ENCODE peak calls at places on chromosomes 13 and 19, in four cellular contexts. U is K562, V is HCT116, P is H1. A is an unnamed sample.

GRCh38 chr13:60627071-60627686 is 230.2 kb downstream of the TDRD3 start:
- DNase-seq in V (peak; percentile 19), U (peak; percentile 31), P (peak; percentile 83), A (peak; percentile 29)

GRCh38 chr19:35797663-35798062 is 15.0 kb downstream of the PRODH2 start:
- DNase-seq in P (peak; percentile 82), V (no peak), U (peak; percentile 27), A (no peak)

GRCh38 chr19:11479470-11480080 is 1.3 kb downstream of the ELAVL3 start:
- DNase-seq in V (no peak), P (peak; percentile 97), U (peak; percentile 100), A (peak; percentile 41)

GRCh38 chr19:55485439-55486011 is 537 bp downstream of the NAT14 start:
- DNase-seq in P (peak; percentile 56), U (no peak), V (no peak), A (no peak)

GRCh38 chr19:53102186-53102585 is 1.0 kb downstream of the ZNF160 start:
- DNase-seq in U (peak; percentile 19), V (no peak), P (no peak), A (no peak)

GRCh38 chr13:50526771-50527567 is 316.5 kb downstream of the DLEU7 start:
- DNase-seq in U (no peak), V (no peak), P (no peak), A (no peak)

GRCh38 chr13:106089251-106089940 is 446.1 kb downstream of the EFNB2 start:
- DNase-seq in U (no peak), V (no peak), P (no peak), A (no peak)

GRCh38 chr19:43560687-43561086 is 14.6 kb downstream of the XRCC1 start:
- DNase-seq in U (peak; percentile 67), P (no peak), V (no peak), A (peak; percentile 19)

GRCh38 chr19:536881-537404 is 5.4 kb downstream of the CDC34 start:
- DNase-seq in P (no peak), V (no peak), U (no peak), A (no peak)

GRCh38 chr13:29362849-29363604 is 232.5 kb downstream of the SLC7A1 start:
- DNase-seq in V (peak; percentile 28), U (peak; percentile 47), P (peak; percentile 62), A (peak; percentile 43)

GRCh38 chr13:48580185-48580803 is 47.4 kb upstream of the RCBTB2 start:
- DNase-seq in P (peak; percentile 83), U (peak; percentile 40), V (peak; percentile 45), A (peak; percentile 52)

GRCh38 chr19:34327851-34328250 is 37.1 kb upstream of the GPI start:
- DNase-seq in P (no peak), U (peak; percentile 79), V (no peak), A (no peak)

GRCh38 chr13:27038323-27038722 is 133.3 kb downstream of the USP12 start:
- DNase-seq in V (peak; percentile 34), U (no peak), P (no peak), A (no peak)

GRCh38 chr13:41588899-41589298 is 131.5 kb downstream of the RGCC start:
- DNase-seq in U (peak; percentile 41), V (peak; percentile 8), P (no peak), A (peak; percentile 50)

GRCh38 chr19:4007836-4008539 is 452 bp downstream of the PIAS4 start:
- DNase-seq in U (peak; percentile 73), P (peak; percentile 55), V (no peak), A (peak; percentile 18)

GRCh38 chr19:49315111-49315510 is 9.9 kb downstream of the SLC6A16 start:
- DNase-seq in V (no peak), U (no peak), P (no peak), A (no peak)

GRCh38 chr19:10551698-10552301 is 8.1 kb downstream of the ATG4D start:
- DNase-seq in U (no peak), P (no peak), V (peak; percentile 33), A (no peak)

GRCh38 chr13:100535401-100536135 is 53.0 kb downstream of the GGACT start:
- DNase-seq in V (no peak), U (no peak), P (peak; percentile 31), A (no peak)

GRCh38 chr19:48302600-48302959 is 22.8 kb upstream of the EMP3 start:
- DNase-seq in P (no peak), U (no peak), V (no peak), A (no peak)

GRCh38 chr19:6800991-6801396 is 28.5 kb downstream of the VAV1 start:
- DNase-seq in U (no peak), P (no peak), V (peak; percentile 39), A (peak; percentile 19)

GRCh38 chr19:4720037-4720700 is 3.5 kb downstream of the DPP9 start:
- DNase-seq in P (no peak), V (no peak), U (no peak), A (no peak)

GRCh38 chr13:54980651-54981050 is 1952.0 kb downstream of the OLFM4 start:
- DNase-seq in V (no peak), P (no peak), U (no peak), A (no peak)

GRCh38 chr19:47518139-47518538 is 3.3 kb upstream of the NAPA start:
- DNase-seq in U (no peak), P (no peak), V (no peak), A (no peak)

GRCh38 chr13:54029226-54029625 is 1000.6 kb downstream of the OLFM4 start:
- DNase-seq in V (no peak), U (no peak), P (no peak), A (no peak)

GRCh38 chr19:3699071-3699740 is 1.1 kb downstream of the PIP5K1C start:
- DNase-seq in V (no peak), U (peak; percentile 67), P (no peak), A (no peak)

GRCh38 chr13:98503175-98504028 is 73.5 kb downstream of the STK24 start:
- DNase-seq in U (peak; percentile 42), P (no peak), V (no peak), A (no peak)

GRCh38 chr13:106355866-106356265 is 179.6 kb downstream of the EFNB2 start:
- DNase-seq in V (no peak), U (no peak), P (no peak), A (no peak)

GRCh38 chr19:14337510-14337909 is 43.7 kb upstream of the ADGRE5 start:
- DNase-seq in U (peak; percentile 79), V (peak; percentile 79), P (peak; percentile 86), A (no peak)

GRCh38 chr13:42883771-42884170 is 102.4 kb downstream of the FAM216B start:
- DNase-seq in U (no peak), P (peak; percentile 42), V (peak; percentile 2), A (no peak)

GRCh38 chr13:69565334-69565733 is 542.3 kb upstream of the ATXN8OS start:
- DNase-seq in V (peak; percentile 49), P (no peak), U (peak; percentile 8), A (peak; percentile 52)

GRCh38 chr13:33017410-33017929 is 1.2 kb downstream of the KL start:
- DNase-seq in U (peak; percentile 6), P (no peak), V (no peak), A (peak; percentile 18)

GRCh38 chr19:1355258-1355973 is 28.3 kb upstream of the NDUFS7 start:
- DNase-seq in P (no peak), V (no peak), U (peak; percentile 47), A (no peak)

GRCh38 chr19:55283548-55284393 is at the start of gene BRSK1:
- DNase-seq in P (peak; percentile 86), V (peak; percentile 26), U (peak; percentile 75), A (no peak)

GRCh38 chr13:93364166-93364565 is 137.6 kb downstream of the GPC6 start:
- DNase-seq in U (peak; percentile 25), V (no peak), P (no peak), A (no peak)

GRCh38 chr13:33264620-33264978 is 21.0 kb downstream of the STARD13 start:
- DNase-seq in P (no peak), V (no peak), U (no peak), A (no peak)

GRCh38 chr13:56352356-56352755 is 788.4 kb upstream of the PRR20A start:
- DNase-seq in U (no peak), V (no peak), P (no peak), A (no peak)
- TF ChIP-seq FOSL1 in U (no peak), V (no peak), P (no peak), A (no peak)

GRCh38 chr13:46569471-46569870 is 16.5 kb downstream of the LRCH1 start:
- DNase-seq in P (no peak), V (no peak), U (no peak), A (no peak)
- TF ChIP-seq FOSL1 in P (no peak), V (no peak), U (no peak), A (no peak)

DNA sequence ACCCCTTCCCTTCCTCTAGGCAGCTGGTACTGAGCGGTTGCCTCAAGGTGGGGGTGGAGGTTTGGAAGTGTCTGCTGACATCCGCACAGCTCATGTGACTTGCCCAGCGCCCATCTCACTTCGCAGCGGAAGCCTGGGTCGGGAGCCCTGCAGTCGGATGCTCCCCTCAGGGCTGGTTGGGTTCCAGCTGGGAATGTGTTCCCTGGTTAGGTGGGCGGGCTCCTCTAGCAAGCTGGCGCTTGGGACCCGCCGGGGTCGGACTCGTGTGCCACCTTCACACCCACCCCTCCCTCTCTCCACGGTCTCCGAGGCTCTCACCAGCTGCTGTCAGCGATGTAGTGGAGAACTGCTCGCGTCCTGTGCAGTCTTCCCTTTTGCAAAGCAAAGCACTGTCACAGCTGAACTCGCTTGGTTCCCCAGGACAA is 10.2 kb downstream of the PPP1R37 start:
- DNase-seq in U (no peak), V (no peak), P (no peak), A (no peak)
- TF ChIP-seq FOSL1 in U (no peak), V (no peak), P (no peak), A (no peak)

GRCh38 chr19:42269518-42270345 is 680 bp downstream of the CIC start:
- DNase-seq in U (no peak), P (no peak), V (no peak), A (no peak)
- TF ChIP-seq FOSL1 in U (no peak), P (no peak), V (no peak), A (no peak)

GRCh38 chr19:18292460-18292809 is 11.0 kb upstream of the JUND start:
- DNase-seq in V (no peak), P (peak; percentile 82), U (no peak), A (no peak)

GRCh38 chr19:18290250-18291018 is 9.0 kb upstream of the JUND start:
- DNase-seq in V (no peak), P (no peak), U (no peak), A (no peak)

GRCh38 chr19:18289471-18290066 is 8.1 kb upstream of the JUND start:
- DNase-seq in V (no peak), U (no peak), P (no peak), A (no peak)

GRCh38 chr19:18291590-18292459 is 10.4 kb upstream of the JUND start:
- DNase-seq in P (peak; percentile 88), U (peak; percentile 88), V (no peak), A (peak; percentile 51)

DNA sequence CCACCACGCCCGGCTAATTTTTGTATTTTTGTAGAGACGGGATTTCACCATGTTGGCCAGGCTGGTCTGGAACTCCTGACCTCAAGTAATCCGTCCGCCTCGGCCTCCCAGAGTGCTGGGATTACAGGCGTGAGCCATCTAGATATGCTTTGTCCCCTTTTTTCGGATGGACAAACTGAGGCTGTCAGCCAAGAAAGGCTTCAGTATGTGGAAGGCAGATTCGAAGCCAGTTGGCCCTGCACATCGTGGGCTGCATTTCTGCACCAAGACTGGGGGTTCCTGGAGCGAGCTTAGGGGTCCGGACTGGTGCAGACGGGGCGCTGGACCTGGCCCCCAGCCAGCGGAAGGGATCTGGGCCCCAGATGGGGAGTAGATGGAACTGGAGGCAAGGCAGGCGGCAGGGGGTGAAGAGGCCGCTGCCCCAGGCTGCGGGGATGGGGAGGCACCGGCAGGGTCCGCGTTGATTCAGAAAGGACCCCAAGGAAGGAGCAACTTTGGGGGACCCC is 9.7 kb upstream of the JUND start:
- DNase-seq in P (no peak), V (no peak), U (no peak), A (no peak)
- TF ChIP-seq FOSL1 in P (no peak), V (no peak), U (no peak), A (no peak)

GRCh38 chr13:31261241-31261640 is 61.5 kb downstream of the B3GLCT start:
- DNase-seq in V (no peak), P (no peak), U (no peak), A (no peak)
- TF ChIP-seq FOSL1 in V (no peak), P (no peak), U (no peak), A (no peak)

GRCh38 chr13:44967656-44968451 is 21.4 kb downstream of the NUFIP1 start:
- DNase-seq in V (no peak), P (no peak), U (no peak), A (no peak)
- TF ChIP-seq FOSL1 in V (no peak), P (no peak), U (no peak), A (no peak)